ENCODE peak calls at places on chromosomes 2 and 18, in eight cellular contexts. D is stimulated activated CD8-positive, alpha-beta memory T cell treated with anti-CD3 and anti-CD28 coated beads, Interleukin-2, amount 100 ng/mL, for 48 hours; X is LoVo; S is activated CD4-positive, alpha-beta T cell treated with anti-CD3 and anti-CD28 coated beads, Interleukin-2, amount 50 U/mL, for 1 hour; M is stomach; P is Ammon's horn; J is kidney epithelial cell; Q is adrenal gland. W is an unnamed sample.

GRCh38 chr2:108909917-108910515 is 79.0 kb downstream of the EDAR start:
- DNase-seq in X (no peak), P (no peak), M (no peak), S (no peak), Q (no peak), J (no peak), D (no peak), W (no peak)

GRCh38 chr2:195535911-195536522 is 121.0 kb upstream of the SLC39A10 start:
- DNase-seq in J (no peak), Q (peak), M (no peak), P (peak), X (no peak), S (peak), D (peak), W (no peak)

GRCh38 chr2:10120938-10121574 is 1.5 kb upstream of the RRM2 start:
- DNase-seq in P (no peak), S (no peak), D (no peak), M (no peak), Q (no peak), X (peak), J (no peak), W (no peak)

GRCh38 chr2:174971868-174972781 is 33.1 kb downstream of the CHN1 start:
- DNase-seq in P (no peak), S (no peak), J (peak), M (no peak), Q (no peak), D (no peak), X (peak), W (peak)

GRCh38 chr2:105425936-105426625 is 27.2 kb upstream of the FHL2 start:
- DNase-seq in S (no peak), M (no peak), Q (no peak), J (no peak), P (no peak), X (no peak), D (no peak), W (no peak)

GRCh38 chr2:55861733-55862132 is 61.8 kb downstream of the EFEMP1 start:
- DNase-seq in Q (no peak), X (no peak), D (no peak), M (no peak), J (no peak), P (no peak), S (no peak), W (no peak)

GRCh38 chr2:232477751-232478510 is 9.7 kb downstream of the ECEL1 start:
- DNase-seq in S (no peak), Q (peak), P (no peak), M (no peak), J (no peak), X (no peak), D (no peak), W (no peak)

GRCh38 chr18:77733292-77733903 is 483.8 kb downstream of the GALR1 start:
- DNase-seq in Q (no peak), D (no peak), P (no peak), M (no peak), X (no peak), S (no peak), J (no peak), W (no peak)

GRCh38 chr2:235614900-235615712 is 121.3 kb downstream of the AGAP1 start:
- DNase-seq in S (no peak), Q (peak), J (no peak), M (no peak), D (no peak), P (peak), X (no peak), W (no peak)

GRCh38 chr2:25964891-25965290 is 17.4 kb downstream of the KIF3C start:
- DNase-seq in J (no peak), D (no peak), P (peak), Q (no peak), X (no peak), S (no peak), M (no peak), W (no peak)

GRCh38 chr18:36693931-36694661 is 134.7 kb downstream of the TPGS2 start:
- DNase-seq in D (no peak), S (no peak), Q (no peak), J (no peak), X (no peak), P (peak), M (no peak), W (no peak)

GRCh38 chr2:36357506-36358316 is 2.1 kb downstream of the CRIM1 start:
- DNase-seq in X (peak), D (peak), M (no peak), S (no peak), J (peak), Q (peak), P (peak), W (peak)

GRCh38 chr2:238339814-238340213 is 19.5 kb downstream of the TRAF3IP1 start:
- DNase-seq in D (no peak), P (no peak), X (no peak), S (no peak), M (no peak), J (no peak), Q (no peak), W (no peak)

GRCh38 chr2:78162202-78162601 is 640.0 kb upstream of the LRRTM4 start:
- DNase-seq in D (no peak), P (no peak), M (no peak), X (no peak), Q (no peak), J (no peak), S (no peak), W (no peak)

GRCh38 chr2:149662556-149662955 is 75.0 kb upstream of the MMADHC start:
- DNase-seq in X (no peak), P (no peak), D (no peak), J (no peak), S (no peak), M (no peak), Q (no peak), W (no peak)

GRCh38 chr2:23850564-23851256 is 76.2 kb downstream of the ATAD2B start:
- DNase-seq in S (no peak), J (no peak), D (no peak), P (no peak), X (no peak), M (no peak), Q (no peak), W (no peak)

GRCh38 chr2:238786792-238787490 is 60.9 kb upstream of the TWIST2 start:
- DNase-seq in S (no peak), X (no peak), M (no peak), Q (no peak), D (no peak), P (no peak), J (no peak), W (no peak)

GRCh38 chr2:230023313-230023712 is 45.4 kb downstream of the SLC16A14 start:
- DNase-seq in M (no peak), J (no peak), P (no peak), S (no peak), Q (no peak), X (no peak), D (no peak), W (no peak)

GRCh38 chr2:186348200-186348599 is 137.9 kb upstream of the ZC3H15 start:
- DNase-seq in P (no peak), M (no peak), D (no peak), S (no peak), J (no peak), X (no peak), Q (no peak), W (no peak)

W was measured in G401.